ENCODE peak calls at places on chromosomes 3 and 15, in seven cellular contexts. K, D, Z, S, T, B and C are unnamed samples.
A peak's percentile ranks its signal among the peaks of the same experiment; 100 is the strongest.

GRCh38 chr15:57708047-57708446 is 1.5 kb downstream of the POLR2M start:
- DNase-seq in K (no peak), B (no peak), D (no peak), T (no peak), Z (no peak), S (peak; percentile 70), C (peak; percentile 28)

GRCh38 chr15:48680841-48681240 is 35.3 kb upstream of the FBN1 start:
- DNase-seq in S (peak; percentile 81), K (no peak), T (no peak), D (no peak), Z (no peak), B (no peak), C (peak; percentile 85)

GRCh38 chr15:31389576-31389975 is 62.9 kb downstream of the KLF13 start:
- DNase-seq in T (no peak), K (no peak), D (no peak), S (no peak), Z (no peak), B (no peak), C (peak; percentile 30)

GRCh38 chr15:46502668-46503067 is 867.8 kb downstream of the SQOR start:
- DNase-seq in K (no peak), T (no peak), B (no peak), D (no peak), Z (no peak), S (peak; percentile 1), C (no peak)

GRCh38 chr3:191961529-191961928 is 500.6 kb downstream of the PYDC2 start:
- DNase-seq in B (no peak), K (no peak), T (no peak), S (no peak), Z (no peak), D (no peak), C (no peak)

GRCh38 chr3:11096266-11097135 is 57.8 kb upstream of the HRH1 start:
- DNase-seq in K (peak; percentile 77), D (peak; percentile 73), B (peak; percentile 70), T (peak; percentile 63), S (peak; percentile 94), Z (peak; percentile 89), C (peak; percentile 90)

GRCh38 chr3:23830869-23831484 is 25.2 kb downstream of the UBE2E1 start:
- DNase-seq in B (no peak), Z (no peak), D (no peak), S (no peak), T (no peak), K (no peak), C (no peak)

GRCh38 chr3:141407043-141407442 is 38.7 kb downstream of the ZBTB38 start:
- DNase-seq in D (peak; percentile 56), S (peak; percentile 99), T (peak; percentile 69), K (no peak), B (no peak), Z (peak; percentile 94), C (no peak)

GRCh38 chr3:116037954-116038911 is 407.1 kb downstream of the LSAMP start:
- DNase-seq in S (peak; percentile 58), K (no peak), B (no peak), T (no peak), D (no peak), Z (no peak), C (no peak)

GRCh38 chr3:118810499-118811035 is 224.1 kb downstream of the IGSF11 start:
- DNase-seq in S (no peak), Z (no peak), T (no peak), K (no peak), B (no peak), D (no peak), C (no peak)

GRCh38 chr15:96362001-96362758 is 31.7 kb downstream of the NR2F2 start:
- DNase-seq in T (no peak), K (no peak), B (no peak), S (no peak), Z (no peak), D (no peak), C (no peak)

GRCh38 chr3:76061654-76062053 is 276.3 kb upstream of the ZNF717 start:
- DNase-seq in S (no peak), K (no peak), B (no peak), D (no peak), Z (no peak), T (no peak), C (no peak)

GRCh38 chr3:132854856-132855535 is 132.8 kb upstream of the NPHP3 start:
- DNase-seq in Z (no peak), B (no peak), K (no peak), T (no peak), D (no peak), S (no peak), C (no peak)

GRCh38 chr15:48899793-48900192 is 21.9 kb downstream of the EID1 start:
- DNase-seq in S (no peak), B (no peak), K (no peak), T (no peak), Z (no peak), D (no peak), C (no peak)

GRCh38 chr3:152610621-152611020 is 224.3 kb upstream of the P2RY1 start:
- DNase-seq in Z (no peak), B (no peak), S (no peak), T (no peak), D (no peak), K (no peak), C (no peak)

GRCh38 chr3:195897853-195898415 is 10.4 kb downstream of the TNK2 start:
- DNase-seq in T (no peak), Z (no peak), S (no peak), D (no peak), B (no peak), K (peak; percentile 41), C (no peak)

GRCh38 chr3:160194438-160194837 is 30.8 kb upstream of the C3orf80 start:
- DNase-seq in K (no peak), Z (no peak), S (no peak), T (no peak), D (no peak), B (no peak), C (no peak)

DNA sequence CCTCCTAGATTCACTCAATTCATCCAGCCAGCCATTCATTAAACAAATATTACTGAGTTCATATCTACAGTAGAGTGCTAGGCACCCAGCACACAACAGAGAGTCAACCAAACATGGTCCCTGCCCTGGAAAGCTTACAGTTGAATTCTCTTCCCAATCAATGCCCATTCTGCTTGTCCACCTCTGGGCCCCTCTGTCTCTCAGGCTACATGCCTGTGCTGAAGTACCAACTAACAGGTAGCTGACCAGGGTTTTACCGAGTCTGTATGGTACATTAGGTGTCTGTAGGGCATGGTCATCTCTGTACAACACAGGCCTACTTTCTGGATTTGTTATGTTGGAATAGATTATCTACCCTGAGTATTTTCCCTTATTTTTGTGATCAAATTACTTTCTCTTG is 23.3 kb downstream of the PLD1 start:
- DNase-seq in T (no peak), K (no peak), S (no peak), Z (no peak), D (no peak), B (no peak), C (no peak)
- H3K4me1 ChIP-seq in T (peaks cover 21% of the 10 kb centered on the region), K (no peaks in the 10 kb centered on the region), S (peaks cover 9% of the 10 kb centered on the region), Z (peaks cover 5% of the 10 kb centered on the region), D (peaks cover 16% of the 10 kb centered on the region), B (peaks cover 22% of the 10 kb centered on the region), C (peaks cover 53% of the 10 kb centered on the region)

GRCh38 chr3:30609930-30610701 is 3.7 kb downstream of the TGFBR2 start:
- DNase-seq in T (no peak), D (no peak), Z (no peak), S (no peak), K (no peak), B (no peak), C (no peak)
- H3K4me3 ChIP-seq in T (peak overlapping the region; percentile 81), D (no peak overlapping the region), Z (no peak overlapping the region), S (peak overlapping the region; percentile 97), K (peak overlapping the region; percentile 89), B (peak overlapping the region; percentile 92), C (no peak overlapping the region)

DNA sequence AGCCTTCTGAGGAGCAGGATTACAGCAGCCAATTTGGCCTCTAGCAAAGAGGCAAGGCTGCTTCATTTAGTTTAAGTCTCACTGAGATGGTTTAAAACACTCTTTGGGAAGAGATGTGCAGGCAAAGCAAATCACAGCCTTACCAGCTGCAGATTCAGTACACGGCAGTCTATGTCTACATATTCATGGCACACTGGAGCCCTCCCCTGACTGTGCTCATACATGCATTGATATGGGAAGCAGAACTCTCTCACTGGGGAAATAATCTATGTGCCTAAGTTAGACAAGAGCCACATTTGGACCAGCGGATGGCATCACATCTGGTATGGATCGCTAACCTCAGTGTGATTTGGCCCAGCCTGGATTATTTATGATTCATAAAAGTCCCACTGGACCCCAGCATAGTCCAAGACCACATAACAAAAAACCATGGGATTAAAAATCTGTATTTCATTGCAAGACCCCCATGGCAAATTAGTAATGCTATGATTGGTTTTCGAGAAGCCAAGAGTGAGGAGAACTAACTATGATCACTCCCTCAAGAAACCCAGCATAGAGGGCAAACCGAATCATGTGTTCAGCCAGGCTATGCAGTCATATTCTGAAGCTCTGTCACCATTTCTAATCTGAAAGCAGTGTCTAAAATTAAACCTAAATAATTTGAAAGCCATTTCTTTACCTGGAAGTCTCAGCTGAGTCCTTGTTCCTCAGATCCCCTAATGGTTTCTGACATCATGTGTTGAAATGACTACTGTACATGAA is 1.3 kb downstream of the PRICKLE2 start:
- DNase-seq in Z (peak; percentile 44), B (no peak), D (peak; percentile 68), T (no peak), K (no peak), S (no peak), C (peak; percentile 37)
- H3K4me1 ChIP-seq in Z (peaks cover 29% of the 10 kb centered on the region), B (peaks cover 80% of the 10 kb centered on the region), D (peaks cover 44% of the 10 kb centered on the region), T (peaks cover 67% of the 10 kb centered on the region), K (peaks cover 3% of the 10 kb centered on the region), S (peaks cover 79% of the 10 kb centered on the region), C (peaks cover 65% of the 10 kb centered on the region)

GRCh38 chr3:50453907-50454306 is 49.5 kb downstream of the CACNA2D2 start:
- DNase-seq in T (no peak), S (no peak), D (no peak), K (no peak), Z (no peak), B (no peak), C (no peak)

GRCh38 chr3:50448752-50449539 is 54.5 kb downstream of the CACNA2D2 start:
- DNase-seq in K (no peak), S (no peak), B (no peak), T (no peak), D (no peak), Z (no peak), C (no peak)

GRCh38 chr3:50454671-50455070 is 48.8 kb downstream of the CACNA2D2 start:
- DNase-seq in S (no peak), B (no peak), K (no peak), Z (no peak), D (no peak), T (no peak), C (no peak)

GRCh38 chr3:50447290-50447840 is 56.1 kb downstream of the CACNA2D2 start:
- DNase-seq in T (no peak), K (no peak), S (no peak), B (no peak), D (no peak), Z (no peak), C (no peak)

GRCh38 chr3:50450135-50450911 is 53.1 kb downstream of the CACNA2D2 start:
- DNase-seq in B (peak; percentile 40), T (peak; percentile 67), S (no peak), K (peak; percentile 81), D (no peak), Z (peak; percentile 37), C (no peak)
- H3K4me3 ChIP-seq in B (peak overlapping the region; percentile 34), T (peak overlapping the region; percentile 32), S (no peak overlapping the region), K (no peak overlapping the region), D (no peak overlapping the region), Z (no peak overlapping the region), C (no peak overlapping the region)